ENCODE peak calls at places on chromosomes 16 and 17, in ten cellular contexts. H is upper lobe of right lung; D is neural progenitor cell; F is psoas muscle; O is pancreas; B is CD8-positive, alpha-beta T cell; A is iPS DF 6.9; J is lower lobe of right lung; L is ascending aorta; M is heart right ventricle. N is an unnamed sample. For H3K27me3, the result is how much of the 10 kb centered on the place peaks cover.

GRCh38 chr16:57165483-57165882 is 20.4 kb downstream of the PSME3IP1 start:
- DNase-seq in M (no peak), J (no peak), O (no peak), A (no peak), B (no peak), D (no peak), F (no peak), H (no peak), L (no peak), N (no peak)

GRCh38 chr16:73308776-73309175 is 260.8 kb upstream of the ZFHX3 start:
- DNase-seq in B (no peak), A (no peak), H (no peak), O (no peak), D (no peak), M (no peak), L (no peak), F (no peak), J (no peak), N (no peak)

GRCh38 chr17:77493901-77494663 is 353.3 kb downstream of the SEC14L1 start:
- DNase-seq in M (no peak), H (peak), B (no peak), F (peak), J (no peak), A (no peak), O (no peak), D (no peak), L (peak), N (no peak)

GRCh38 chr17:55785181-55785580 is 34.3 kb downstream of the PCTP start:
- DNase-seq in D (no peak), B (no peak), J (no peak), F (no peak), L (no peak), M (no peak), H (no peak), O (no peak), A (no peak), N (no peak)

GRCh38 chr17:41775394-41776226 is 10.9 kb downstream of the JUP start:
- DNase-seq in M (peak), L (no peak), F (peak), B (no peak), D (peak), J (no peak), H (no peak), O (no peak), A (no peak), N (peak)

GRCh38 chr16:11629071-11630030 is 38.9 kb upstream of the SNN start:
- DNase-seq in D (no peak), F (no peak), B (no peak), L (no peak), O (peak), A (no peak), H (no peak), J (peak), M (no peak), N (no peak)

GRCh38 chr16:19292186-19292585 is 6.7 kb downstream of the CLEC19A start:
- DNase-seq in O (no peak), J (no peak), B (no peak), A (no peak), F (no peak), L (no peak), M (no peak), H (no peak), D (peak), N (no peak)

GRCh38 chr17:60229189-60229802 is 79.5 kb downstream of the CA4 start:
- DNase-seq in J (no peak), H (no peak), A (no peak), M (no peak), B (no peak), O (no peak), L (no peak), F (no peak), D (no peak), N (no peak)

GRCh38 chr16:986925-987581 is 5.5 kb downstream of the SOX8 start:
- DNase-seq in J (no peak), A (no peak), H (no peak), L (no peak), F (no peak), B (no peak), O (no peak), M (no peak), D (no peak), N (no peak)

GRCh38 chr16:75908301-75908700 is 182.0 kb upstream of the CPHXL start:
- DNase-seq in A (no peak), L (no peak), O (no peak), H (no peak), J (no peak), D (no peak), B (no peak), M (no peak), F (no peak), N (no peak)

GRCh38 chr17:66304304-66305174 is 2.1 kb downstream of the PRKCA start:
- DNase-seq in B (no peak), M (no peak), D (peak), H (no peak), A (peak), O (no peak), J (no peak), L (no peak), F (no peak), N (peak)

GRCh38 chr17:74356640-74357465 is 4.8 kb downstream of the BTBD17 start:
- DNase-seq in D (no peak), F (no peak), B (no peak), A (no peak), H (no peak), L (no peak), M (no peak), J (no peak), O (no peak), N (no peak)

GRCh38 chr16:46908540-46909372 is 24.6 kb downstream of the GPT2 start:
- DNase-seq in A (peak), M (no peak), H (no peak), L (peak), F (no peak), J (no peak), O (no peak), D (peak), B (peak), N (peak)

GRCh38 chr16:46873201-46873600 is 11.0 kb upstream of the GPT2 start:
- DNase-seq in F (no peak), B (no peak), L (no peak), O (no peak), A (no peak), H (no peak), J (no peak), M (no peak), D (no peak), N (no peak)

GRCh38 chr16:71399801-71400563 is 41.5 kb downstream of the CALB2 start:
- DNase-seq in J (no peak), L (no peak), H (no peak), M (no peak), F (no peak), O (no peak), B (no peak), D (no peak), A (no peak), N (no peak)

GRCh38 chr16:78987676-78988075 is 612.9 kb downstream of the MAF start:
- DNase-seq in D (no peak), L (no peak), B (no peak), O (no peak), A (no peak), F (no peak), J (no peak), H (no peak), M (no peak), N (no peak)

GRCh38 chr17:42438600-42439567 is 15.8 kb upstream of the CAVIN1 start:
- DNase-seq in H (no peak), B (peak), L (no peak), D (no peak), M (no peak), A (no peak), F (no peak), J (peak), O (no peak), N (no peak)

GRCh38 chr16:72646615-72647014 is 401.3 kb downstream of the ZFHX3 start:
- DNase-seq in H (no peak), M (no peak), D (no peak), L (no peak), A (no peak), B (peak), J (no peak), O (no peak), F (no peak), N (no peak)

GRCh38 chr16:58638148-58639036 is 8.8 kb upstream of the CNOT1 start:
- DNase-seq in F (no peak), L (no peak), M (peak), B (no peak), H (no peak), A (peak), J (no peak), D (peak), O (peak), N (peak)

GRCh38 chr16:2610781-2611498 is 71.4 kb upstream of the KCTD5 start:
- DNase-seq in J (peak), D (no peak), F (peak), L (no peak), O (no peak), B (no peak), M (no peak), A (no peak), H (peak), N (no peak)

GRCh38 chr16:66958857-66959644 is 2.0 kb upstream of the CES3 start:
- DNase-seq in L (no peak), J (no peak), M (no peak), H (no peak), F (peak), B (no peak), O (no peak), D (no peak), A (no peak), N (no peak)

DNA sequence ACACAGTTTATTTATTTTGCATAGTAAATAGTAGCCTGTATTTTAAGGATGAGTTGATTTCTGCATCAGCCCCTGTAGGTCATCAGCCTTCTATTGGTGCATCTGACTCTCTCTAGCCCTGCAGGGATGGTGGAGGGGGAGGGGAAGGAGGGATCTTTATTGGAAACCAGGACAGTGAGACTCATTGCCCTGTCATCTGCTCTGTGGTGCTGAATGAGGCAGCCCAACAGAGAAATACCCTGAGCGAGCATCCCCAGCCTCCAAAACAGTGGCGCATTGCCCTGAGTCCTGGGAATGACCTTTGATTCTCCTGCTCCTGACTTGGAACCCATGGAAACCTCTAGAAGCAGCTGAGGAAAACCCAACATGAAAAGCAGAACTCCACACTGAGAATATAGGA is 45.5 kb upstream of the STH start:
- DNase-seq in J (no peak), F (no peak), L (no peak), O (no peak), M (no peak), A (no peak), D (no peak), H (no peak), B (no peak), N (no peak)
- H3K27ac ChIP-seq in J (no peak), F (no peak), L (no peak), O (no peak), M (no peak), A (no peak), D (no peak), H (no peak), B (no peak), N (no peak)

GRCh38 chr17:4789951-4790704 is 1.4 kb downstream of the GLTPD2 start:
- DNase-seq in H (peak), J (peak), F (peak), L (peak), A (no peak), D (peak), B (peak), M (peak), O (peak), N (peak)
- H3K27me3 ChIP-seq in H (under half), J (under half), F (under half), L (under half), A (under half), D (half or more), B (under half), M (under half), O (under half), N (under half)

DNA sequence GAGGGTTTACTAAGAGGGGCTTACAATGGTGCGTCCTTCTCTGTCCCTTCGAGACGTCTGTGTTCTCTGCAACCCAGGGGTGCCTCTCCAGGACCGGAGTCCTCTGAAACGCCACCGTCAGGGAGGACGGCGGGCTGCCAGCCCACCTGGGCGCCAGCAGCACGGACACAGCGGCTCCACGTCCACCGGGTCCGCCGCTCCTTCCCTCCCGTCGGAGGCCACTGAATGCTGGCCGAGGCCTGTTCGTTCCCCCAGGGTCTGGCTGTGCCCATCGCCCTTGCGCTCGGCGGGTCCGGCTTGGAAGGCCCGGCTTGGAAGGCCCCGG is 403 bp downstream of the TEPSIN start:
- DNase-seq in A (no peak), O (no peak), L (no peak), B (no peak), M (no peak), J (no peak), D (no peak), F (no peak), H (no peak), N (no peak)
- H3K27ac ChIP-seq in A (no peak), O (no peak), L (no peak), B (peak), M (peak), J (peak), D (no peak), F (peak), H (peak), N (peak)

GRCh38 chr16:84461029-84461415 is 43.4 kb downstream of the MEAK7 start:
- DNase-seq in O (no peak), M (no peak), J (no peak), D (no peak), L (no peak), H (peak), A (no peak), F (no peak), B (no peak), N (no peak)
- H3K27me3 ChIP-seq in O (under half), M (under half), J (under half), D (under half), L (under half), H (under half), A (under half), F (under half), B (under half), N (under half)

GRCh38 chr17:4849011-4849536 is 15.9 kb downstream of the MINK1 start:
- DNase-seq in J (no peak), L (no peak), B (no peak), H (no peak), O (no peak), F (no peak), M (no peak), D (peak), A (no peak), N (no peak)
- H3K27ac ChIP-seq in J (peak), L (no peak), B (no peak), H (peak), O (no peak), F (no peak), M (no peak), D (no peak), A (no peak), N (no peak)

DNA sequence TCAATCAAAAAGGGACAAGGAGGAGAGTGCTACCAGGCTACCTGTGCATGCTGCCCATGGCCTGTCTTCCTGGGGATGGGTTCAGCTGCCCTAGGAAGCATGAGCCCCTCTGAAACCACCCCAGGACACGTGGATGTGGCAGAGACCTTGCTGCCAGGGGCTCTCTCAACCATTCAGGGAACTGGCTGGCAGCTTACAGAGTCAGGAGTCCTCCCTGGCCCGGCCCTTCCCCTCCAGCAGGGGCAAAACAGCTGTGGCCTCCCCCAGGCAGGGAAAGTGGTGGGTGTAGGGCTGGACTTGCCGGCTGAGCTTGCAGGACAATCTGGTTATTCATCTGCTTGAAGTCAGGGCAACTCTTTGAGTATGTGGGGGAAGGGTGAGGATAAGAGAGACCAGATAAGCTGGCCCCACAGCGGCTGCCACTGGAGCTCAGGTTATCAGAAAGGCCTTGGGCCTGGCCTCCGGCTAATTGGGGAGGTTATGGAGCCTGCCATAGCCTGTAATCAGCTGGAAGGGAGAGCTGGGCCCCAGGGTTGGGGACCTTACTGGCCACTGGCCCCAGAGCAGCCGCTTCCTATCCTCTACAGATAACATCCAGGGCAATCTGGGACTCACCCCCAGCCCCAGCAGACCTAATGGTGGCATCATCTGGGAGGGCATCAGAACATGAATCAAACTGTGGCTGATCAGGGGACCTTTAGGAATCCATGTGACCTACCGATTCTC is 5.6 kb upstream of the TBX2 start:
- DNase-seq in J (peak), L (no peak), O (no peak), H (no peak), F (peak), M (no peak), B (no peak), D (peak), A (no peak), N (no peak)
- H3K27me3 ChIP-seq in J (under half), L (under half), O (under half), H (under half), F (under half), M (half or more), B (under half), D (half or more), A (under half), N (under half)

DNA sequence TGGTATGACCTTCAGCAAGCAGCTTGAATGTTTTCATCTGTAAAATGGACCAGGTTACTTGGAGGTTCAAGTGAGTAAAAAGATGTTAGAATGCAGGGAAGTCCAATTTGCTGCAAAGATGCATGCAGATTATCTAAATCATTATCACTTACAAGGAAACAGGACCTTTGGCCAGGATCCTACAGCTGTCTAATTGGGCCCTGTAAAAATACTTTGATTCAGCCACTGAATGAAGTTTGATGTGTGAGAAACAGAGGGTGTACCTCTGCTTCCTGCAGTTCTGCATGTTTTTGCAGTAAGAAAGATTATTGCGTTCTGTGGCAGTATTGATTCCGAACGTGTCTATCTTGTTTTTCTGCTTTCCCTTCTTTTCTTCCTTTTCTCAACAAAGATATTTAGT is 10.2 kb downstream of the CDH13 start:
- DNase-seq in O (no peak), D (no peak), A (no peak), J (no peak), L (no peak), M (no peak), H (no peak), B (no peak), F (no peak), N (no peak)
- H3K27ac ChIP-seq in O (no peak), D (no peak), A (no peak), J (no peak), L (no peak), M (no peak), H (no peak), B (no peak), F (no peak), N (no peak)

GRCh38 chr17:9018731-9019130 is 2.6 kb upstream of the NTN1 start:
- DNase-seq in D (no peak), J (no peak), L (peak), O (no peak), F (no peak), A (no peak), M (no peak), B (no peak), H (no peak), N (no peak)

GRCh38 chr17:9021158-9021984 is at the start of gene NTN1:
- DNase-seq in B (peak), A (no peak), O (peak), M (peak), L (peak), D (peak), H (peak), J (peak), F (peak), N (peak)

GRCh38 chr17:9020824-9021157 is 519 bp upstream of the NTN1 start:
- DNase-seq in D (no peak), O (peak), B (no peak), H (no peak), L (no peak), M (no peak), F (peak), J (no peak), A (no peak), N (no peak)

GRCh38 chr17:9021985-9022552 is 759 bp downstream of the NTN1 start:
- DNase-seq in A (no peak), J (no peak), M (peak), B (no peak), D (peak), H (peak), O (peak), F (peak), L (peak), N (peak)

GRCh38 chr17:9020096-9020823 is 1.1 kb upstream of the NTN1 start:
- DNase-seq in A (no peak), L (peak), M (no peak), B (no peak), J (no peak), D (no peak), O (no peak), F (no peak), H (no peak), N (no peak)
- H3K27me3 ChIP-seq in A (under half), L (under half), M (half or more), B (under half), J (half or more), D (half or more), O (under half), F (under half), H (half or more), N (under half)

GRCh38 chr17:50511058-50511457 is 2.8 kb downstream of the MYCBPAP start:
- DNase-seq in D (no peak), A (no peak), O (no peak), H (no peak), L (no peak), F (no peak), J (no peak), B (peak), M (no peak), N (no peak)
- H3K27ac ChIP-seq in D (no peak), A (no peak), O (no peak), H (no peak), L (no peak), F (no peak), J (no peak), B (no peak), M (no peak), N (no peak)

GRCh38 chr17:17675416-17675815 is 5.8 kb upstream of the RAI1 start:
- DNase-seq in B (no peak), M (no peak), L (no peak), A (no peak), F (peak), H (no peak), D (no peak), O (no peak), J (no peak), N (no peak)
- H3K27me3 ChIP-seq in B (under half), M (under half), L (under half), A (under half), F (under half), H (under half), D (half or more), O (under half), J (under half), N (under half)

N was measured in SJSA1.